ENCODE peak calls at places on chromosomes 2 and 18, in five cellular contexts. One of them, this sample, is unnamed.

GRCh38 chr18:78898635-78899034 is 81.0 kb upstream of the SALL3 start:
- DNase-seq in AML-193: no peak
- DNase-seq in stimulated activated CD4-positive, alpha-beta T cell treated with anti-CD3 and anti-CD28 coated beads, TNF-alpha, amount 100 ng/mL, for 4 hours: no peak
- DNase-seq in omental fat pad: no peak
- DNase-seq in GM13976: no peak
- DNase-seq in this sample: no peak

GRCh38 chr2:114426111-114426510 is 16.3 kb upstream of the DPP10 start:
- DNase-seq in stimulated activated CD4-positive, alpha-beta T cell treated with anti-CD3 and anti-CD28 coated beads, TNF-alpha, amount 100 ng/mL, for 4 hours: no peak
- DNase-seq in GM13976: no peak
- DNase-seq in omental fat pad: no peak
- DNase-seq in AML-193: no peak
- DNase-seq in this sample: no peak

GRCh38 chr2:19321946-19322345 is 36.5 kb downstream of the OSR1 start:
- DNase-seq in stimulated activated CD4-positive, alpha-beta T cell treated with anti-CD3 and anti-CD28 coated beads, TNF-alpha, amount 100 ng/mL, for 4 hours: no peak
- DNase-seq in GM13976: no peak
- DNase-seq in AML-193: no peak
- DNase-seq in omental fat pad: no peak
- DNase-seq in this sample: no peak

GRCh38 chr18:80108122-80108536 is 933 bp upstream of the ADNP2 start:
- DNase-seq in GM13976: no peak
- DNase-seq in AML-193: no peak
- DNase-seq in omental fat pad: no peak
- DNase-seq in stimulated activated CD4-positive, alpha-beta T cell treated with anti-CD3 and anti-CD28 coated beads, TNF-alpha, amount 100 ng/mL, for 4 hours: no peak
- DNase-seq in this sample: no peak

GRCh38 chr2:88269832-88270231 is 99.7 kb downstream of the THNSL2 start:
- DNase-seq in GM13976: no peak
- DNase-seq in stimulated activated CD4-positive, alpha-beta T cell treated with anti-CD3 and anti-CD28 coated beads, TNF-alpha, amount 100 ng/mL, for 4 hours: no peak
- DNase-seq in omental fat pad: no peak
- DNase-seq in AML-193: no peak
- DNase-seq in this sample: no peak

GRCh38 chr2:211434773-211435172 is 878.4 kb downstream of the CPS1 start:
- DNase-seq in AML-193: no peak
- DNase-seq in omental fat pad: no peak
- DNase-seq in GM13976: no peak
- DNase-seq in stimulated activated CD4-positive, alpha-beta T cell treated with anti-CD3 and anti-CD28 coated beads, TNF-alpha, amount 100 ng/mL, for 4 hours: no peak
- DNase-seq in this sample: no peak

GRCh38 chr2:239116456-239117246 is 268.8 kb downstream of the TWIST2 start:
- DNase-seq in omental fat pad: no peak
- DNase-seq in AML-193: no peak
- DNase-seq in GM13976: no peak
- DNase-seq in stimulated activated CD4-positive, alpha-beta T cell treated with anti-CD3 and anti-CD28 coated beads, TNF-alpha, amount 100 ng/mL, for 4 hours: no peak
- DNase-seq in this sample: no peak

GRCh38 chr2:201174687-201175086 is 8.3 kb upstream of the CASP10 start:
- DNase-seq in GM13976: no peak
- DNase-seq in stimulated activated CD4-positive, alpha-beta T cell treated with anti-CD3 and anti-CD28 coated beads, TNF-alpha, amount 100 ng/mL, for 4 hours: no peak
- DNase-seq in omental fat pad: no peak
- DNase-seq in AML-193: no peak
- DNase-seq in this sample: no peak

GRCh38 chr2:120343433-120344105 is 2.4 kb upstream of the INHBB start:
- DNase-seq in stimulated activated CD4-positive, alpha-beta T cell treated with anti-CD3 and anti-CD28 coated beads, TNF-alpha, amount 100 ng/mL, for 4 hours: peak
- DNase-seq in omental fat pad: peak
- DNase-seq in AML-193: no peak
- DNase-seq in GM13976: peak
- DNase-seq in this sample: peak

GRCh38 chr18:5630057-5630765 is 86.4 kb upstream of the EPB41L3 start:
- DNase-seq in GM13976: peak
- DNase-seq in omental fat pad: peak
- DNase-seq in AML-193: no peak
- DNase-seq in stimulated activated CD4-positive, alpha-beta T cell treated with anti-CD3 and anti-CD28 coated beads, TNF-alpha, amount 100 ng/mL, for 4 hours: no peak
- DNase-seq in this sample: peak

GRCh38 chr2:238294393-238295143 is 6.2 kb upstream of the PER2 start:
- DNase-seq in GM13976: no peak
- DNase-seq in AML-193: no peak
- DNase-seq in stimulated activated CD4-positive, alpha-beta T cell treated with anti-CD3 and anti-CD28 coated beads, TNF-alpha, amount 100 ng/mL, for 4 hours: no peak
- DNase-seq in omental fat pad: no peak
- DNase-seq in this sample: no peak

GRCh38 chr18:56517181-56517580 is 121.2 kb downstream of the TXNL1 start:
- DNase-seq in AML-193: no peak
- DNase-seq in stimulated activated CD4-positive, alpha-beta T cell treated with anti-CD3 and anti-CD28 coated beads, TNF-alpha, amount 100 ng/mL, for 4 hours: no peak
- DNase-seq in omental fat pad: no peak
- DNase-seq in GM13976: no peak
- DNase-seq in this sample: no peak